ENCODE peak calls at places on chromosomes 2 and 18, in eight cellular contexts. Z is GM23338, T is spleen, I is mammary epithelial cell, B is WTC11, Y is AG09309, P is neural crest cell, U is brain microvascular endothelial cell. S is an unnamed sample.

GRCh38 chr2:141526760-141527159 is 604.1 kb downstream of the LRP1B start:
- DNase-seq in Z (no peak), T (no peak), I (no peak), B (no peak), Y (no peak), P (no peak), U (no peak), S (no peak)

GRCh38 chr2:79935771-79936657 is 368.5 kb downstream of the LRRTM1 start:
- DNase-seq in Z (peak; percentile 92), T (no peak), I (peak; percentile 23), B (peak; percentile 67), Y (peak; percentile 25), P (peak; percentile 47), U (peak; percentile 33), S (no peak)

GRCh38 chr2:111219285-111219684 is 98.6 kb downstream of the BCL2L11 start:
- DNase-seq in Z (peak; percentile 46), T (no peak), I (no peak), B (peak; percentile 38), Y (no peak), P (no peak), U (no peak), S (no peak)

GRCh38 chr2:154243685-154244084 is 372.0 kb downstream of the GALNT13 start:
- DNase-seq in Z (no peak), T (no peak), I (no peak), B (no peak), Y (no peak), P (no peak), U (no peak), S (no peak)

GRCh38 chr2:25411281-25411680 is 69.6 kb upstream of the DNMT3A start:
- DNase-seq in Z (no peak), T (no peak), I (no peak), B (no peak), Y (no peak), P (no peak), U (no peak), S (no peak)

GRCh38 chr2:62760026-62760425 is 54.5 kb downstream of the EHBP1 start:
- DNase-seq in Z (no peak), T (no peak), I (no peak), B (no peak), Y (no peak), P (no peak), U (no peak), S (no peak)

GRCh38 chr2:113175101-113175628 is 1.4 kb downstream of the PSD4 start:
- DNase-seq in Z (no peak), T (peak; percentile 86), I (no peak), B (no peak), Y (no peak), P (no peak), U (no peak), S (no peak)

GRCh38 chr2:210269148-210269547 is 43.9 kb upstream of the ACADL start:
- DNase-seq in Z (peak; percentile 58), T (no peak), I (no peak), B (no peak), Y (no peak), P (no peak), U (no peak), S (no peak)

GRCh38 chr18:64806232-64806631 is 657.3 kb upstream of the LINC00305 start:
- DNase-seq in Z (no peak), T (no peak), I (no peak), B (no peak), Y (no peak), P (no peak), U (no peak), S (no peak)

GRCh38 chr2:62529758-62530157 is 23.8 kb upstream of the TMEM17 start:
- DNase-seq in Z (no peak), T (no peak), I (no peak), B (no peak), Y (no peak), P (no peak), U (no peak), S (no peak)

GRCh38 chr2:232473467-232473890 is 14.2 kb downstream of the ECEL1 start:
- DNase-seq in Z (no peak), T (no peak), I (no peak), B (no peak), Y (no peak), P (no peak), U (no peak), S (no peak)

GRCh38 chr18:34837769-34838194 is 127.7 kb downstream of the DTNA start:
- DNase-seq in Z (no peak), T (no peak), I (no peak), B (no peak), Y (no peak), P (no peak), U (peak; percentile 11), S (no peak)

GRCh38 chr2:623384-623922 is 53.8 kb downstream of the TMEM18 start:
- DNase-seq in Z (no peak), T (no peak), I (no peak), B (no peak), Y (no peak), P (no peak), U (no peak), S (no peak)

GRCh38 chr2:216405588-216405987 is 6.7 kb upstream of the SMARCAL1 start:
- DNase-seq in Z (no peak), T (no peak), I (no peak), B (no peak), Y (no peak), P (no peak), U (no peak), S (no peak)
- TF ChIP-seq CTCF in Z (no peak), T (no peak), I (no peak), B (no peak), Y (no peak), P (no peak), U (no peak), S (no peak)

DNA sequence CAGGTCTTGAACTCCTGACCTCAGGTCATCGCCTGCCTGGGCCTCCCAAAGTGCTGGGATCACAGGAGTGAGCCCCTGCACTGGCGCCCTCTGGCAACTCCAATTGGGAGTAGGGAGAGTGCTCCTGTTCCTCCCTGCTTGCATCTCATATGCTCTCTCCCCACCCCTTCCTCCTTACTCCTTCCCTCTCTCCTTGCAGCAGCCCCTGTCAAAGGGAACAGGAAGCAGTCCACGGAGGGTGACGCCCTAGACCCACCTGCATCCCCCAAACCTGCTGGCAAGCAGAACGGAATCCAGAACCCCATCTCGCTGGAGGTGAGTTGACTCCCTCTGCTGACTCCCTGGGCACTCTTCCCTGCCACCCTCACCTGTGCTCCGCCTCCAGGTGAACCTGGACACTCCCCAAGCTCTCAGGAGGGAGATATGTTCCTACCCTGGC is 10.7 kb downstream of the ARID5A start:
- DNase-seq in Z (peak; percentile 65), T (peak; percentile 51), I (no peak), B (peak; percentile 46), Y (no peak), P (no peak), U (no peak), S (no peak)
- TF ChIP-seq CTCF in Z (no peak), T (no peak), I (no peak), B (no peak), Y (no peak), P (no peak), U (no peak), S (no peak)

GRCh38 chr2:100819365-100820345 is at the start of gene NPAS2:
- DNase-seq in Z (peak; percentile 46), T (no peak), I (peak; percentile 50), B (peak; percentile 30), Y (no peak), P (peak; percentile 13), U (no peak), S (no peak)

GRCh38 chr2:100817388-100817985 is 2.5 kb upstream of the NPAS2 start:
- DNase-seq in Z (no peak), T (no peak), I (peak; percentile 45), B (no peak), Y (no peak), P (no peak), U (no peak), S (no peak)

GRCh38 chr2:100820346-100821254 is 661 bp downstream of the NPAS2 start:
- DNase-seq in Z (peak; percentile 42), T (no peak), I (peak; percentile 48), B (peak; percentile 20), Y (no peak), P (peak; percentile 8), U (no peak), S (no peak)

GRCh38 chr2:100818003-100818605 is 1.8 kb upstream of the NPAS2 start:
- DNase-seq in Z (no peak), T (no peak), I (peak; percentile 82), B (no peak), Y (no peak), P (no peak), U (peak; percentile 53), S (no peak)

DNA sequence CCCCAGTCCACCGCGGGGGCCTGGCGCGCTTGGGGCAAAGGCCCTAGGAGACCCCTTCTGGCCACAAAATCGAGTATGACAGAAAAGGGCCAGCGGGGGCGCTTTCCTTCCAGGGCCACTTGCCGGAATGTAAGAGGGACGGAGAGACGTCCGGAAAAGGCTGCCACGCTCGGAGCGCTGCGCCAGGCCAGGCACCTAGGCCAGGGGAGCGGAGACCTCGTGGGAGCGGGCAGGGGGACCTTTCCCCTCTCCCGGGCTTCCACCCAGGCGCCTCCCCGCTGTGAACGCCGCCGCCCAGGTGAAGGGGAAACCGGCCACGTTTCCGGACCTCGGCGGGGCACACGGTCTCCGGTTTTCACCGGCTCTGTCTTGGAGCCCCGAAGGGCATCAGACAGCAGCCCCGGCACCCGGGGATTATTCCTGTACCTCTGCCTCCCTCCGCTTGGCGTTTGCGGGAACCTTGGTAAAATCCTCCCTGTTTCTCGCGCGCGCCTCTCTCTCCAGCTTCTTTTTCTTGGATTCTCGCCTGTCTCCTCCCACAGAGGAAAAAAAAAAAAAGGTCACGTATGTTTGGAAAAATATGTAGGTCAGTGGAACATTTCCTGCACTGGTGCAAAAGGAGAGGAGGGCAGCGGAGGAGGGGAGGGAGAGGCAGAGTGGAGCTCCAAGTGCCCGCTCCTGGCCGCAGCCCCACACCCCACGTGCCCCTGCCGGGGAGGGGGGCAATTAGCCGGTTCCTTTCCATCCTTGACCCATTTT is 1.2 kb upstream of the NPAS2 start:
- DNase-seq in Z (peak; percentile 80), T (no peak), I (peak; percentile 76), B (peak; percentile 73), Y (no peak), P (peak; percentile 45), U (peak; percentile 62), S (no peak)
- TF ChIP-seq CTCF in Z (peak; percentile 37), T (no peak), I (peak; percentile 35), B (peak; percentile 21), Y (peak; percentile 33), P (peak; percentile 53), U (peak; percentile 59), S (peak; percentile 47)

GRCh38 chr2:99086385-99086784 is 55.1 kb upstream of the C2orf15 start:
- DNase-seq in Z (no peak), T (no peak), I (no peak), B (no peak), Y (no peak), P (no peak), U (no peak), S (no peak)

GRCh38 chr2:99084256-99084655 is 57.3 kb upstream of the C2orf15 start:
- DNase-seq in Z (peak; percentile 45), T (no peak), I (no peak), B (no peak), Y (no peak), P (no peak), U (no peak), S (no peak)

GRCh38 chr2:99081886-99082285 is 59.6 kb upstream of the C2orf15 start:
- DNase-seq in Z (peak; percentile 34), T (no peak), I (no peak), B (no peak), Y (no peak), P (no peak), U (no peak), S (no peak)

GRCh38 chr2:99088017-99088416 is 53.5 kb upstream of the C2orf15 start:
- DNase-seq in Z (no peak), T (no peak), I (no peak), B (no peak), Y (no peak), P (no peak), U (no peak), S (no peak)

GRCh38 chr2:99085400-99085799 is 56.1 kb upstream of the C2orf15 start:
- DNase-seq in Z (peak; percentile 21), T (no peak), I (peak; percentile 5), B (peak; percentile 19), Y (no peak), P (no peak), U (no peak), S (no peak)
- TF ChIP-seq CTCF in Z (peak; percentile 53), T (no peak), I (peak; percentile 50), B (no peak), Y (peak; percentile 35), P (peak; percentile 57), U (peak; percentile 57), S (peak; percentile 41)

S was measured in BJ.